ENCODE peak calls at places on chromosomes 3 and 15, in nine cellular contexts. One of them, this sample, is unnamed.

GRCh38 chr3:107409365-107409764 is 32.1 kb downstream of the CCDC54 start:
- DNase-seq in CD8-positive, alpha-beta T cell: no peak
- DNase-seq in stimulated activated CD4-positive, alpha-beta T cell treated with anti-CD3 and anti-CD28 coated beads, TNF-alpha, amount 100 ng/mL, for 1 hour: no peak
- DNase-seq in endodermal cell: no peak
- DNase-seq in AG10803: no peak
- DNase-seq in ELF-1: no peak
- DNase-seq in mesothelial cell of epicardium: no peak
- DNase-seq in NCI-H1694 treated with DMSO at 0.1 percent for 48 hours: no peak
- DNase-seq in cardiac muscle cell: no peak
- DNase-seq in this sample: no peak

GRCh38 chr3:104887069-104887468 is 479.6 kb upstream of the ALCAM start:
- DNase-seq in ELF-1: no peak
- DNase-seq in AG10803: peak
- DNase-seq in stimulated activated CD4-positive, alpha-beta T cell treated with anti-CD3 and anti-CD28 coated beads, TNF-alpha, amount 100 ng/mL, for 1 hour: no peak
- DNase-seq in mesothelial cell of epicardium: no peak
- DNase-seq in CD8-positive, alpha-beta T cell: no peak
- DNase-seq in endodermal cell: no peak
- DNase-seq in cardiac muscle cell: peak
- DNase-seq in NCI-H1694 treated with DMSO at 0.1 percent for 48 hours: no peak
- DNase-seq in this sample: no peak

GRCh38 chr15:100199711-100200286 is 142.0 kb downstream of the ADAMTS17 start:
- DNase-seq in stimulated activated CD4-positive, alpha-beta T cell treated with anti-CD3 and anti-CD28 coated beads, TNF-alpha, amount 100 ng/mL, for 1 hour: no peak
- DNase-seq in cardiac muscle cell: no peak
- DNase-seq in endodermal cell: peak
- DNase-seq in ELF-1: no peak
- DNase-seq in CD8-positive, alpha-beta T cell: no peak
- DNase-seq in NCI-H1694 treated with DMSO at 0.1 percent for 48 hours: no peak
- DNase-seq in AG10803: no peak
- DNase-seq in mesothelial cell of epicardium: no peak
- DNase-seq in this sample: no peak

GRCh38 chr3:51378075-51378474 is 7.0 kb upstream of the MANF start:
- DNase-seq in cardiac muscle cell: no peak
- DNase-seq in ELF-1: no peak
- DNase-seq in CD8-positive, alpha-beta T cell: no peak
- DNase-seq in endodermal cell: no peak
- DNase-seq in mesothelial cell of epicardium: no peak
- DNase-seq in NCI-H1694 treated with DMSO at 0.1 percent for 48 hours: no peak
- DNase-seq in AG10803: no peak
- DNase-seq in stimulated activated CD4-positive, alpha-beta T cell treated with anti-CD3 and anti-CD28 coated beads, TNF-alpha, amount 100 ng/mL, for 1 hour: no peak
- DNase-seq in this sample: no peak

GRCh38 chr3:128745742-128746141 is 19.8 kb downstream of the RAB7A start:
- DNase-seq in cardiac muscle cell: no peak
- DNase-seq in mesothelial cell of epicardium: no peak
- DNase-seq in endodermal cell: no peak
- DNase-seq in AG10803: no peak
- DNase-seq in CD8-positive, alpha-beta T cell: no peak
- DNase-seq in NCI-H1694 treated with DMSO at 0.1 percent for 48 hours: no peak
- DNase-seq in ELF-1: no peak
- DNase-seq in stimulated activated CD4-positive, alpha-beta T cell treated with anti-CD3 and anti-CD28 coated beads, TNF-alpha, amount 100 ng/mL, for 1 hour: no peak
- DNase-seq in this sample: no peak

GRCh38 chr3:33438284-33438668 is 1.9 kb downstream of the UBP1 start:
- DNase-seq in ELF-1: no peak
- DNase-seq in AG10803: peak
- DNase-seq in NCI-H1694 treated with DMSO at 0.1 percent for 48 hours: no peak
- DNase-seq in endodermal cell: no peak
- DNase-seq in stimulated activated CD4-positive, alpha-beta T cell treated with anti-CD3 and anti-CD28 coated beads, TNF-alpha, amount 100 ng/mL, for 1 hour: no peak
- DNase-seq in mesothelial cell of epicardium: no peak
- DNase-seq in cardiac muscle cell: peak
- DNase-seq in CD8-positive, alpha-beta T cell: no peak
- DNase-seq in this sample: no peak

GRCh38 chr3:114389156-114389555 is 95.3 kb downstream of the TIGIT start:
- DNase-seq in ELF-1: no peak
- DNase-seq in endodermal cell: no peak
- DNase-seq in mesothelial cell of epicardium: no peak
- DNase-seq in stimulated activated CD4-positive, alpha-beta T cell treated with anti-CD3 and anti-CD28 coated beads, TNF-alpha, amount 100 ng/mL, for 1 hour: no peak
- DNase-seq in CD8-positive, alpha-beta T cell: peak
- DNase-seq in cardiac muscle cell: no peak
- DNase-seq in NCI-H1694 treated with DMSO at 0.1 percent for 48 hours: no peak
- DNase-seq in AG10803: no peak
- DNase-seq in this sample: no peak

GRCh38 chr3:66021731-66022131 is 17.0 kb downstream of the MAGI1 start:
- DNase-seq in NCI-H1694 treated with DMSO at 0.1 percent for 48 hours: no peak
- DNase-seq in CD8-positive, alpha-beta T cell: no peak
- DNase-seq in AG10803: no peak
- DNase-seq in endodermal cell: peak
- DNase-seq in cardiac muscle cell: no peak
- DNase-seq in stimulated activated CD4-positive, alpha-beta T cell treated with anti-CD3 and anti-CD28 coated beads, TNF-alpha, amount 100 ng/mL, for 1 hour: no peak
- DNase-seq in mesothelial cell of epicardium: no peak
- DNase-seq in ELF-1: peak
- DNase-seq in this sample: no peak

GRCh38 chr3:172225215-172225707 is 185.9 kb downstream of the FNDC3B start:
- DNase-seq in cardiac muscle cell: no peak
- DNase-seq in stimulated activated CD4-positive, alpha-beta T cell treated with anti-CD3 and anti-CD28 coated beads, TNF-alpha, amount 100 ng/mL, for 1 hour: no peak
- DNase-seq in CD8-positive, alpha-beta T cell: no peak
- DNase-seq in AG10803: no peak
- DNase-seq in mesothelial cell of epicardium: no peak
- DNase-seq in endodermal cell: no peak
- DNase-seq in NCI-H1694 treated with DMSO at 0.1 percent for 48 hours: no peak
- DNase-seq in ELF-1: no peak
- DNase-seq in this sample: no peak

GRCh38 chr3:191329654-191330308 is 545 bp downstream of the UTS2B start:
- DNase-seq in endodermal cell: peak
- DNase-seq in mesothelial cell of epicardium: peak
- DNase-seq in NCI-H1694 treated with DMSO at 0.1 percent for 48 hours: peak
- DNase-seq in AG10803: peak
- DNase-seq in cardiac muscle cell: peak
- DNase-seq in stimulated activated CD4-positive, alpha-beta T cell treated with anti-CD3 and anti-CD28 coated beads, TNF-alpha, amount 100 ng/mL, for 1 hour: no peak
- DNase-seq in ELF-1: peak
- DNase-seq in CD8-positive, alpha-beta T cell: no peak
- DNase-seq in this sample: no peak

GRCh38 chr3:191331443-191331842 is 1.1 kb upstream of the UTS2B start:
- DNase-seq in stimulated activated CD4-positive, alpha-beta T cell treated with anti-CD3 and anti-CD28 coated beads, TNF-alpha, amount 100 ng/mL, for 1 hour: no peak
- DNase-seq in AG10803: peak
- DNase-seq in CD8-positive, alpha-beta T cell: no peak
- DNase-seq in mesothelial cell of epicardium: no peak
- DNase-seq in NCI-H1694 treated with DMSO at 0.1 percent for 48 hours: no peak
- DNase-seq in endodermal cell: no peak
- DNase-seq in ELF-1: no peak
- DNase-seq in cardiac muscle cell: peak
- DNase-seq in this sample: no peak

GRCh38 chr15:91032919-91033803 is 10.8 kb upstream of the VPS33B start:
- DNase-seq in cardiac muscle cell: peak
- DNase-seq in endodermal cell: peak
- DNase-seq in stimulated activated CD4-positive, alpha-beta T cell treated with anti-CD3 and anti-CD28 coated beads, TNF-alpha, amount 100 ng/mL, for 1 hour: no peak
- DNase-seq in mesothelial cell of epicardium: no peak
- DNase-seq in CD8-positive, alpha-beta T cell: peak
- DNase-seq in AG10803: no peak
- DNase-seq in ELF-1: peak
- DNase-seq in NCI-H1694 treated with DMSO at 0.1 percent for 48 hours: no peak
- DNase-seq in this sample: no peak

GRCh38 chr15:60091150-60091549 is 87.0 kb downstream of the FOXB1 start:
- DNase-seq in endodermal cell: no peak
- DNase-seq in stimulated activated CD4-positive, alpha-beta T cell treated with anti-CD3 and anti-CD28 coated beads, TNF-alpha, amount 100 ng/mL, for 1 hour: no peak
- DNase-seq in ELF-1: peak
- DNase-seq in AG10803: peak
- DNase-seq in CD8-positive, alpha-beta T cell: no peak
- DNase-seq in cardiac muscle cell: peak
- DNase-seq in mesothelial cell of epicardium: no peak
- DNase-seq in NCI-H1694 treated with DMSO at 0.1 percent for 48 hours: no peak
- DNase-seq in this sample: no peak

GRCh38 chr3:10557783-10558373 is 52.5 kb upstream of the ATP2B2 start:
- DNase-seq in AG10803: peak
- DNase-seq in cardiac muscle cell: peak
- DNase-seq in endodermal cell: peak
- DNase-seq in mesothelial cell of epicardium: no peak
- DNase-seq in ELF-1: no peak
- DNase-seq in stimulated activated CD4-positive, alpha-beta T cell treated with anti-CD3 and anti-CD28 coated beads, TNF-alpha, amount 100 ng/mL, for 1 hour: no peak
- DNase-seq in NCI-H1694 treated with DMSO at 0.1 percent for 48 hours: no peak
- DNase-seq in CD8-positive, alpha-beta T cell: no peak
- DNase-seq in this sample: no peak

GRCh38 chr15:39595621-39596221 is 14.8 kb downstream of the THBS1 start:
- DNase-seq in CD8-positive, alpha-beta T cell: no peak
- DNase-seq in mesothelial cell of epicardium: no peak
- DNase-seq in AG10803: peak
- DNase-seq in endodermal cell: no peak
- DNase-seq in NCI-H1694 treated with DMSO at 0.1 percent for 48 hours: no peak
- DNase-seq in ELF-1: no peak
- DNase-seq in stimulated activated CD4-positive, alpha-beta T cell treated with anti-CD3 and anti-CD28 coated beads, TNF-alpha, amount 100 ng/mL, for 1 hour: no peak
- DNase-seq in cardiac muscle cell: peak
- DNase-seq in this sample: no peak

GRCh38 chr3:61425356-61425755 is 136.0 kb upstream of the PTPRG start:
- DNase-seq in cardiac muscle cell: no peak
- DNase-seq in ELF-1: no peak
- DNase-seq in endodermal cell: no peak
- DNase-seq in NCI-H1694 treated with DMSO at 0.1 percent for 48 hours: no peak
- DNase-seq in stimulated activated CD4-positive, alpha-beta T cell treated with anti-CD3 and anti-CD28 coated beads, TNF-alpha, amount 100 ng/mL, for 1 hour: no peak
- DNase-seq in AG10803: no peak
- DNase-seq in CD8-positive, alpha-beta T cell: no peak
- DNase-seq in mesothelial cell of epicardium: no peak
- DNase-seq in this sample: no peak

GRCh38 chr15:58856090-58856489 is 77.4 kb downstream of the SLTM start:
- DNase-seq in NCI-H1694 treated with DMSO at 0.1 percent for 48 hours: no peak
- DNase-seq in cardiac muscle cell: peak
- DNase-seq in ELF-1: no peak
- DNase-seq in stimulated activated CD4-positive, alpha-beta T cell treated with anti-CD3 and anti-CD28 coated beads, TNF-alpha, amount 100 ng/mL, for 1 hour: no peak
- DNase-seq in mesothelial cell of epicardium: no peak
- DNase-seq in endodermal cell: no peak
- DNase-seq in CD8-positive, alpha-beta T cell: no peak
- DNase-seq in AG10803: peak
- DNase-seq in this sample: no peak

GRCh38 chr15:59437777-59438574 is at the start of gene FAM81A:
- DNase-seq in ELF-1: peak
- DNase-seq in mesothelial cell of epicardium: peak
- DNase-seq in CD8-positive, alpha-beta T cell: peak
- DNase-seq in AG10803: peak
- DNase-seq in NCI-H1694 treated with DMSO at 0.1 percent for 48 hours: peak
- DNase-seq in cardiac muscle cell: peak
- DNase-seq in stimulated activated CD4-positive, alpha-beta T cell treated with anti-CD3 and anti-CD28 coated beads, TNF-alpha, amount 100 ng/mL, for 1 hour: no peak
- DNase-seq in endodermal cell: peak
- DNase-seq in this sample: peak

GRCh38 chr3:191783039-191783438 is 322.1 kb downstream of the PYDC2 start:
- DNase-seq in endodermal cell: no peak
- DNase-seq in CD8-positive, alpha-beta T cell: no peak
- DNase-seq in ELF-1: no peak
- DNase-seq in stimulated activated CD4-positive, alpha-beta T cell treated with anti-CD3 and anti-CD28 coated beads, TNF-alpha, amount 100 ng/mL, for 1 hour: no peak
- DNase-seq in cardiac muscle cell: no peak
- DNase-seq in mesothelial cell of epicardium: no peak
- DNase-seq in NCI-H1694 treated with DMSO at 0.1 percent for 48 hours: no peak
- DNase-seq in AG10803: no peak
- DNase-seq in this sample: no peak

GRCh38 chr15:49624046-49624445 is 3.2 kb downstream of the DTWD1 start:
- DNase-seq in NCI-H1694 treated with DMSO at 0.1 percent for 48 hours: no peak
- DNase-seq in stimulated activated CD4-positive, alpha-beta T cell treated with anti-CD3 and anti-CD28 coated beads, TNF-alpha, amount 100 ng/mL, for 1 hour: no peak
- DNase-seq in cardiac muscle cell: peak
- DNase-seq in mesothelial cell of epicardium: no peak
- DNase-seq in AG10803: peak
- DNase-seq in endodermal cell: no peak
- DNase-seq in ELF-1: no peak
- DNase-seq in CD8-positive, alpha-beta T cell: no peak
- DNase-seq in this sample: no peak

GRCh38 chr3:58864480-58864879 is 185.3 kb downstream of the CFAP20DC start:
- DNase-seq in cardiac muscle cell: no peak
- DNase-seq in AG10803: no peak
- DNase-seq in endodermal cell: no peak
- DNase-seq in CD8-positive, alpha-beta T cell: no peak
- DNase-seq in NCI-H1694 treated with DMSO at 0.1 percent for 48 hours: no peak
- DNase-seq in stimulated activated CD4-positive, alpha-beta T cell treated with anti-CD3 and anti-CD28 coated beads, TNF-alpha, amount 100 ng/mL, for 1 hour: no peak
- DNase-seq in mesothelial cell of epicardium: no peak
- DNase-seq in ELF-1: no peak
- DNase-seq in this sample: no peak

GRCh38 chr3:52446631-52447511 is 2.0 kb upstream of the SEMA3G start:
- DNase-seq in NCI-H1694 treated with DMSO at 0.1 percent for 48 hours: no peak
- DNase-seq in AG10803: peak
- DNase-seq in CD8-positive, alpha-beta T cell: peak
- DNase-seq in mesothelial cell of epicardium: no peak
- DNase-seq in endodermal cell: peak
- DNase-seq in ELF-1: peak
- DNase-seq in stimulated activated CD4-positive, alpha-beta T cell treated with anti-CD3 and anti-CD28 coated beads, TNF-alpha, amount 100 ng/mL, for 1 hour: peak
- DNase-seq in cardiac muscle cell: peak
- DNase-seq in this sample: no peak

GRCh38 chr3:183159319-183159718 is 3.2 kb downstream of the LAMP3 start:
- DNase-seq in mesothelial cell of epicardium: no peak
- DNase-seq in AG10803: no peak
- DNase-seq in CD8-positive, alpha-beta T cell: no peak
- DNase-seq in cardiac muscle cell: no peak
- DNase-seq in endodermal cell: peak
- DNase-seq in ELF-1: peak
- DNase-seq in NCI-H1694 treated with DMSO at 0.1 percent for 48 hours: no peak
- DNase-seq in stimulated activated CD4-positive, alpha-beta T cell treated with anti-CD3 and anti-CD28 coated beads, TNF-alpha, amount 100 ng/mL, for 1 hour: no peak
- DNase-seq in this sample: no peak

GRCh38 chr3:69273895-69274294 is 112.0 kb downstream of the FRMD4B start:
- DNase-seq in CD8-positive, alpha-beta T cell: no peak
- DNase-seq in cardiac muscle cell: peak
- DNase-seq in NCI-H1694 treated with DMSO at 0.1 percent for 48 hours: no peak
- DNase-seq in ELF-1: no peak
- DNase-seq in stimulated activated CD4-positive, alpha-beta T cell treated with anti-CD3 and anti-CD28 coated beads, TNF-alpha, amount 100 ng/mL, for 1 hour: no peak
- DNase-seq in mesothelial cell of epicardium: no peak
- DNase-seq in AG10803: no peak
- DNase-seq in endodermal cell: no peak
- DNase-seq in this sample: no peak

GRCh38 chr3:100329800-100330489 is 4.6 kb upstream of the NIT2 start:
- DNase-seq in NCI-H1694 treated with DMSO at 0.1 percent for 48 hours: no peak
- DNase-seq in stimulated activated CD4-positive, alpha-beta T cell treated with anti-CD3 and anti-CD28 coated beads, TNF-alpha, amount 100 ng/mL, for 1 hour: no peak
- DNase-seq in ELF-1: no peak
- DNase-seq in CD8-positive, alpha-beta T cell: no peak
- DNase-seq in cardiac muscle cell: no peak
- DNase-seq in mesothelial cell of epicardium: no peak
- DNase-seq in AG10803: no peak
- DNase-seq in endodermal cell: no peak
- DNase-seq in this sample: no peak

GRCh38 chr3:45870099-45870498 is 16.2 kb upstream of the CCR9 start:
- DNase-seq in ELF-1: no peak
- DNase-seq in cardiac muscle cell: no peak
- DNase-seq in CD8-positive, alpha-beta T cell: peak
- DNase-seq in NCI-H1694 treated with DMSO at 0.1 percent for 48 hours: no peak
- DNase-seq in stimulated activated CD4-positive, alpha-beta T cell treated with anti-CD3 and anti-CD28 coated beads, TNF-alpha, amount 100 ng/mL, for 1 hour: peak
- DNase-seq in endodermal cell: no peak
- DNase-seq in AG10803: no peak
- DNase-seq in mesothelial cell of epicardium: no peak
- DNase-seq in this sample: no peak

GRCh38 chr3:107429330-107430181 is 52.3 kb downstream of the CCDC54 start:
- DNase-seq in CD8-positive, alpha-beta T cell: peak
- DNase-seq in NCI-H1694 treated with DMSO at 0.1 percent for 48 hours: peak
- DNase-seq in cardiac muscle cell: peak
- DNase-seq in stimulated activated CD4-positive, alpha-beta T cell treated with anti-CD3 and anti-CD28 coated beads, TNF-alpha, amount 100 ng/mL, for 1 hour: no peak
- DNase-seq in AG10803: peak
- DNase-seq in endodermal cell: peak
- DNase-seq in ELF-1: peak
- DNase-seq in mesothelial cell of epicardium: peak
- DNase-seq in this sample: peak

GRCh38 chr3:186624598-186624997 is 11.7 kb downstream of the AHSG start:
- DNase-seq in AG10803: no peak
- DNase-seq in CD8-positive, alpha-beta T cell: no peak
- DNase-seq in mesothelial cell of epicardium: no peak
- DNase-seq in NCI-H1694 treated with DMSO at 0.1 percent for 48 hours: no peak
- DNase-seq in ELF-1: no peak
- DNase-seq in endodermal cell: no peak
- DNase-seq in cardiac muscle cell: no peak
- DNase-seq in stimulated activated CD4-positive, alpha-beta T cell treated with anti-CD3 and anti-CD28 coated beads, TNF-alpha, amount 100 ng/mL, for 1 hour: no peak
- DNase-seq in this sample: no peak

This sample was measured in thoracic aorta.